ENCODE peak calls at places on chromosome 2, in five cellular contexts. O, Z, V, N and C are unnamed samples.

GRCh38 chr2:196420143-196420542 is 219.4 kb upstream of the CCDC150 start:
- DNase-seq in Z (no peak), V (no peak), O (no peak), N (no peak), C (no peak)

GRCh38 chr2:86764661-86765307 is 25.9 kb downstream of the CD8A start:
- DNase-seq in Z (no peak), V (no peak), O (peak; percentile 15), N (peak; percentile 52), C (no peak)

GRCh38 chr2:127566576-127566975 is 31.1 kb downstream of the MYO7B start:
- DNase-seq in Z (no peak), V (no peak), O (no peak), N (no peak), C (no peak)

GRCh38 chr2:127607399-127607908 is 38.5 kb upstream of the GPR17 start:
- DNase-seq in V (no peak), N (no peak), O (peak; percentile 3), Z (no peak), C (peak; percentile 7)

GRCh38 chr2:33605059-33605458 is 6.0 kb upstream of the FAM98A start:
- DNase-seq in N (no peak), V (no peak), O (no peak), Z (no peak), C (no peak)

GRCh38 chr2:15763822-15764682 is 172.4 kb downstream of the DDX1 start:
- DNase-seq in N (no peak), Z (no peak), V (no peak), O (no peak), C (no peak)

GRCh38 chr2:143575340-143575739 is 446.1 kb downstream of the ARHGAP15 start:
- DNase-seq in O (peak; percentile 16), N (no peak), V (no peak), Z (no peak), C (no peak)

GRCh38 chr2:201777043-201777442 is 3.7 kb downstream of the ALS2 start:
- DNase-seq in O (no peak), V (no peak), Z (no peak), N (no peak), C (no peak)